ENCODE peak calls at places on chromosomes 3 and 15, in eight cellular contexts. A is Peyer's patch, U is IMR-90, N is B cell, O is GM20000, V is GM10248, W is tibial artery, B is cardiac muscle cell. M is an unnamed sample.

GRCh38 chr3:136068708-136069107 is 103.2 kb downstream of the PPP2R3A start:
- DNase-seq in V (no peak), U (peak; percentile 88), N (no peak), B (no peak), W (no peak), O (no peak), A (no peak), M (no peak)

GRCh38 chr3:190308154-190308553 is 14.1 kb downstream of the CLDN1 start:
- DNase-seq in U (no peak), N (no peak), A (no peak), O (no peak), W (no peak), B (no peak), V (no peak), M (no peak)

GRCh38 chr3:105868450-105868744 is 415 bp downstream of the CBLB start:
- DNase-seq in W (peak; percentile 60), O (peak; percentile 20), N (peak; percentile 53), B (peak; percentile 78), U (peak; percentile 52), V (peak; percentile 26), A (peak; percentile 79), M (peak; percentile 76)

GRCh38 chr3:152278674-152279427 is 10.1 kb downstream of the MBNL1 start:
- DNase-seq in V (no peak), U (no peak), W (no peak), N (no peak), B (no peak), O (no peak), A (no peak), M (no peak)

GRCh38 chr3:133928903-133929607 is 33.4 kb upstream of the RAB6B start:
- DNase-seq in N (no peak), A (no peak), W (no peak), V (no peak), B (no peak), U (no peak), O (no peak), M (no peak)

GRCh38 chr3:127079211-127079610 is 96.3 kb downstream of the PLXNA1 start:
- DNase-seq in W (no peak), N (no peak), O (no peak), U (no peak), V (no peak), A (peak; percentile 38), B (no peak), M (peak; percentile 7)

GRCh38 chr15:62262305-62262941 is 97.3 kb upstream of the C2CD4B start:
- DNase-seq in V (no peak), N (no peak), A (no peak), W (no peak), B (no peak), O (no peak), U (peak; percentile 4), M (no peak)

GRCh38 chr15:32718082-32718821 is 448 bp downstream of the GREM1 start:
- DNase-seq in N (peak; percentile 31), V (no peak), A (peak; percentile 53), U (no peak), B (peak; percentile 38), O (peak; percentile 27), W (no peak), M (peak; percentile 36)

GRCh38 chr3:126517291-126517951 is at the start of gene UROC1:
- DNase-seq in U (no peak), W (no peak), O (no peak), B (no peak), N (no peak), V (no peak), A (peak; percentile 38), M (peak; percentile 10)

GRCh38 chr3:171407746-171408145 is 52.5 kb downstream of the TNIK start:
- DNase-seq in N (no peak), U (peak; percentile 90), V (no peak), W (no peak), O (no peak), A (no peak), B (no peak), M (no peak)

GRCh38 chr3:76827647-76828273 is 212.1 kb upstream of the ROBO2 start:
- DNase-seq in U (no peak), N (no peak), O (no peak), B (no peak), W (no peak), V (no peak), A (no peak), M (no peak)

GRCh38 chr3:169771651-169772529 is 1.3 kb upstream of the MYNN start:
- DNase-seq in O (no peak), N (peak; percentile 15), B (peak; percentile 75), W (peak; percentile 47), U (peak; percentile 72), V (no peak), A (no peak), M (peak; percentile 62)

GRCh38 chr15:92677998-92678397 is 22.4 kb upstream of the FAM174B start:
- DNase-seq in O (no peak), A (no peak), B (no peak), V (no peak), N (no peak), W (peak; percentile 60), U (no peak), M (no peak)

GRCh38 chr3:176978441-176978840 is 218.8 kb downstream of the TBL1XR1 start:
- DNase-seq in B (no peak), O (no peak), N (no peak), V (no peak), U (no peak), A (no peak), W (no peak), M (no peak)

GRCh38 chr15:87961851-87962816 is 294.4 kb downstream of the NTRK3 start:
- DNase-seq in N (no peak), O (no peak), A (no peak), B (no peak), V (no peak), U (no peak), W (no peak), M (no peak)

GRCh38 chr3:38374221-38374620 is 27.6 kb downstream of the XYLB start:
- DNase-seq in A (no peak), B (no peak), N (no peak), O (no peak), U (no peak), V (no peak), W (no peak), M (no peak)

GRCh38 chr15:48914717-48915116 is 36.8 kb downstream of the EID1 start:
- DNase-seq in W (no peak), A (no peak), V (no peak), N (no peak), U (no peak), B (no peak), O (no peak), M (no peak)

GRCh38 chr15:44580105-44580504 is 43.2 kb downstream of the EIF3J start:
- DNase-seq in O (no peak), W (no peak), A (no peak), V (no peak), N (no peak), U (no peak), B (no peak), M (no peak)

GRCh38 chr3:71309342-71309741 is 274.2 kb downstream of the FOXP1 start:
- DNase-seq in A (no peak), V (no peak), N (no peak), O (no peak), W (no peak), U (no peak), B (no peak), M (no peak)

GRCh38 chr15:70892912-70893560 is 410 bp downstream of the LRRC49 start:
- DNase-seq in B (peak; percentile 57), W (peak; percentile 38), N (no peak), U (peak; percentile 79), O (peak; percentile 39), A (no peak), V (peak; percentile 38), M (no peak)

GRCh38 chr3:42707620-42708355 is 5.2 kb upstream of the HHATL start:
- DNase-seq in B (no peak), N (no peak), W (peak; percentile 9), A (peak; percentile 27), U (no peak), V (no peak), O (no peak), M (no peak)

GRCh38 chr15:38072507-38073277 is 138.3 kb downstream of the TMCO5A start:
- DNase-seq in B (peak; percentile 60), O (peak; percentile 70), W (peak; percentile 52), A (peak; percentile 74), N (peak; percentile 47), U (peak; percentile 71), V (peak; percentile 47), M (peak; percentile 77)

GRCh38 chr3:113436794-113437193 is 4.5 kb downstream of the CFAP44 start:
- DNase-seq in B (no peak), W (no peak), O (no peak), N (no peak), A (no peak), V (no peak), U (peak; percentile 86), M (no peak)

DNA sequence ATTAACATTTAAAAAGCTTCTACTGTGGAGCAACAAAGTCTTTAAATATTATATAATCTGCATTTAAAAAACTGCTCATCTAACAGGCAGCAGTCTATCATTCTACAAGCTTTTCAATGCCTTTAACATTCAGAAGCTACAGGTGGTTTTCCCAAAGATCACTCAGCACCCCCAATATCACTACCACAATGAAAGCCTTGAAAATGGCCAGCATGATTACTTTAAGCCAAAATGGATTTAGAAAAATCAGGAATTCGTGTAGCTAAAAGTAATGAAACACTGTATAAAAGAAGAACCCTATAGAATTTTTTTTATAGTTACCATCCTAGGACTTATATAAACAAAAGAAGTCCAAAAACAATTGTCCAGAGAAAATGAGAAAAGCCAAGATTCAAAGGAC is 400.4 kb downstream of the TIGIT start:
- DNase-seq in N (no peak), W (no peak), A (no peak), U (no peak), V (no peak), O (no peak), B (no peak), M (no peak)
- TF ChIP-seq CTCF in N (no peak), W (no peak), A (no peak), U (no peak), V (no peak), O (no peak), B (no peak), M (no peak)

GRCh38 chr3:195123196-195123805 is 147.7 kb downstream of the XXYLT1 start:
- DNase-seq in W (no peak), B (no peak), V (no peak), A (no peak), O (no peak), U (peak; percentile 32), N (no peak), M (peak; percentile 66)
- TF ChIP-seq CTCF in W (no peak), B (peak; percentile 16), V (no peak), A (no peak), O (peak; percentile 1), U (peak; percentile 18), N (no peak), M (peak; percentile 47)

GRCh38 chr15:42796955-42797779 is 60.2 kb upstream of the CDAN1 start:
- DNase-seq in B (no peak), W (no peak), O (no peak), A (no peak), U (peak; percentile 1), N (no peak), V (no peak), M (no peak)
- TF ChIP-seq CTCF in B (no peak), W (no peak), O (no peak), A (no peak), U (peak; percentile 14), N (no peak), V (no peak), M (no peak)

DNA sequence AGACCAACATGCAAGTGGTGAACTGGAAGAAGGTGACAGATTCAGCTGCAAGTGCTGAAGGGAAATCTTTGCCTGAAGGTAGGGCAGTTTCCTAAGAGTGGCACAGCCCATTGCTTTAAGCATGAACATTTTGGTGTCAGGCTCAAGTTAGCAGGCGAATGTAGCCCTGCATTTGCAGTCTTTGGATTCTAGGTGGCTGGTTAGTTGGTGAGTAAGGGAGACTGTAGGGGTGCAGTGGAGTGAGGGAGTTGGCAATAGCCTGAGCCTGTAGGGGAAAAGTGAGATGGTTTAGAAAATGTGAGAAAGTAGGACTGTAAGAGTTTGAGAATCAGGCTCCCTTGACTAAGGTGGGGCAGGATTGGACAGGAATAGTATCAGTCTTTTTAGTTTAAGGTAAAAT is 29.8 kb downstream of the UBE2E2 start:
- DNase-seq in U (no peak), W (no peak), A (no peak), O (no peak), V (no peak), B (no peak), N (no peak), M (no peak)
- TF ChIP-seq CTCF in U (no peak), W (no peak), A (no peak), O (no peak), V (no peak), B (no peak), N (no peak), M (no peak)

M was measured in glutamatergic neuron.